ENCODE peak calls at places on chromosomes 11 and 22, in four cellular contexts. One of them, this sample, is unnamed. For H3K9me3, the result is how much of the 10 kb centered on the place peaks cover.

GRCh38 chr11:6667733-6668374 is 12.2 kb upstream of the DCHS1 start:
- DNase-seq in mucosa of descending colon: peak
- DNase-seq in tibial artery: no peak
- DNase-seq in sigmoid colon: no peak
- DNase-seq in this sample: no peak

GRCh38 chr11:118886681-118887111 is 3.0 kb downstream of the CXCR5 start:
- DNase-seq in mucosa of descending colon: no peak
- DNase-seq in tibial artery: no peak
- DNase-seq in sigmoid colon: no peak
- DNase-seq in this sample: no peak

GRCh38 chr11:111541209-111542061 is 915 bp downstream of the LAYN start:
- DNase-seq in mucosa of descending colon: no peak
- DNase-seq in tibial artery: peak
- DNase-seq in sigmoid colon: peak
- DNase-seq in this sample: peak

GRCh38 chr22:47069270-47069669 is 306.8 kb downstream of the TBC1D22A start:
- DNase-seq in mucosa of descending colon: no peak
- DNase-seq in tibial artery: no peak
- DNase-seq in sigmoid colon: no peak
- DNase-seq in this sample: no peak

GRCh38 chr11:73184953-73185671 is 33.0 kb upstream of the P2RY2 start:
- DNase-seq in mucosa of descending colon: peak
- DNase-seq in tibial artery: peak
- DNase-seq in sigmoid colon: peak
- DNase-seq in this sample: peak

GRCh38 chr11:30395751-30396150 is 72.8 kb downstream of the ARL14EP start:
- DNase-seq in mucosa of descending colon: no peak
- DNase-seq in tibial artery: no peak
- DNase-seq in sigmoid colon: no peak
- DNase-seq in this sample: no peak

GRCh38 chr11:112017538-112017937 is 7.7 kb upstream of the DLAT start:
- DNase-seq in mucosa of descending colon: no peak
- DNase-seq in tibial artery: no peak
- DNase-seq in sigmoid colon: no peak
- DNase-seq in this sample: no peak

GRCh38 chr11:117819096-117820040 is 5.2 kb downstream of the FXYD2 start:
- DNase-seq in mucosa of descending colon: peak
- DNase-seq in tibial artery: peak
- DNase-seq in sigmoid colon: peak
- DNase-seq in this sample: peak

GRCh38 chr11:2704896-2705606 is 5.3 kb upstream of the KCNQ1OT1 start:
- DNase-seq in mucosa of descending colon: no peak
- DNase-seq in tibial artery: no peak
- DNase-seq in sigmoid colon: peak
- DNase-seq in this sample: peak

GRCh38 chr11:76798202-76798581 is 15.0 kb downstream of the TSKU start:
- DNase-seq in mucosa of descending colon: no peak
- DNase-seq in tibial artery: no peak
- DNase-seq in sigmoid colon: peak
- DNase-seq in this sample: no peak

GRCh38 chr11:85756401-85757200 is 54.3 kb downstream of the SYTL2 start:
- DNase-seq in mucosa of descending colon: peak
- DNase-seq in tibial artery: no peak
- DNase-seq in sigmoid colon: no peak
- DNase-seq in this sample: no peak

GRCh38 chr11:112455791-112456190 is 195.1 kb upstream of the PLET1 start:
- DNase-seq in mucosa of descending colon: no peak
- DNase-seq in tibial artery: no peak
- DNase-seq in sigmoid colon: no peak
- DNase-seq in this sample: no peak

GRCh38 chr22:32745251-32745995 is 56.1 kb upstream of the TIMP3 start:
- DNase-seq in mucosa of descending colon: peak
- DNase-seq in tibial artery: peak
- DNase-seq in sigmoid colon: peak
- DNase-seq in this sample: no peak

GRCh38 chr22:46079093-46079860 is 71.0 kb upstream of the PPARA start:
- DNase-seq in mucosa of descending colon: no peak
- DNase-seq in tibial artery: no peak
- DNase-seq in sigmoid colon: peak
- DNase-seq in this sample: peak

GRCh38 chr11:5280582-5281102 is 10.9 kb upstream of the HBE1 start:
- DNase-seq in mucosa of descending colon: peak
- DNase-seq in tibial artery: peak
- DNase-seq in sigmoid colon: no peak
- DNase-seq in this sample: no peak

GRCh38 chr11:65917434-65918210 is 1.2 kb downstream of the C11orf68 start:
- DNase-seq in mucosa of descending colon: no peak
- DNase-seq in tibial artery: no peak
- DNase-seq in sigmoid colon: no peak
- DNase-seq in this sample: no peak

GRCh38 chr22:36565152-36565507 is 36.2 kb upstream of the EIF3D start:
- DNase-seq in mucosa of descending colon: no peak
- DNase-seq in tibial artery: no peak
- DNase-seq in sigmoid colon: no peak
- DNase-seq in this sample: no peak

GRCh38 chr11:122162095-122162494 is 46.1 kb upstream of the BLID start:
- DNase-seq in mucosa of descending colon: no peak
- DNase-seq in tibial artery: no peak
- DNase-seq in sigmoid colon: no peak
- DNase-seq in this sample: no peak

GRCh38 chr11:3808846-3809623 is 675 bp downstream of the PGAP2 start:
- DNase-seq in mucosa of descending colon: peak
- DNase-seq in tibial artery: no peak
- DNase-seq in sigmoid colon: no peak
- DNase-seq in this sample: peak

GRCh38 chr11:1908579-1908978 is 10.9 kb upstream of the TNNT3 start:
- DNase-seq in mucosa of descending colon: no peak
- DNase-seq in tibial artery: no peak
- DNase-seq in sigmoid colon: no peak
- DNase-seq in this sample: no peak

GRCh38 chr11:111977141-111978027 is 40.2 kb downstream of the DIXDC1 start:
- DNase-seq in mucosa of descending colon: peak
- DNase-seq in tibial artery: peak
- DNase-seq in sigmoid colon: peak
- DNase-seq in this sample: peak

GRCh38 chr22:43338766-43339345 is 4.3 kb downstream of the SCUBE1 start:
- DNase-seq in mucosa of descending colon: no peak
- DNase-seq in tibial artery: no peak
- DNase-seq in sigmoid colon: no peak
- DNase-seq in this sample: no peak
- TF ChIP-seq CTCF in mucosa of descending colon: no peak
- TF ChIP-seq CTCF in tibial artery: no peak
- TF ChIP-seq CTCF in sigmoid colon: no peak
- TF ChIP-seq CTCF in this sample: no peak

GRCh38 chr22:49629586-49630447 is 197.9 kb downstream of the BRD1 start:
- DNase-seq in mucosa of descending colon: no peak
- DNase-seq in tibial artery: no peak
- DNase-seq in sigmoid colon: no peak
- DNase-seq in this sample: no peak

GRCh38 chr22:49627217-49628181 is 200.2 kb downstream of the BRD1 start:
- DNase-seq in mucosa of descending colon: no peak
- DNase-seq in tibial artery: no peak
- DNase-seq in sigmoid colon: no peak
- DNase-seq in this sample: peak

GRCh38 chr22:49626361-49627216 is 201.1 kb downstream of the BRD1 start:
- DNase-seq in mucosa of descending colon: no peak
- DNase-seq in tibial artery: no peak
- DNase-seq in sigmoid colon: no peak
- DNase-seq in this sample: peak

GRCh38 chr22:49629024-49629570 is 198.6 kb downstream of the BRD1 start:
- DNase-seq in mucosa of descending colon: no peak
- DNase-seq in tibial artery: no peak
- DNase-seq in sigmoid colon: no peak
- DNase-seq in this sample: no peak

DNA sequence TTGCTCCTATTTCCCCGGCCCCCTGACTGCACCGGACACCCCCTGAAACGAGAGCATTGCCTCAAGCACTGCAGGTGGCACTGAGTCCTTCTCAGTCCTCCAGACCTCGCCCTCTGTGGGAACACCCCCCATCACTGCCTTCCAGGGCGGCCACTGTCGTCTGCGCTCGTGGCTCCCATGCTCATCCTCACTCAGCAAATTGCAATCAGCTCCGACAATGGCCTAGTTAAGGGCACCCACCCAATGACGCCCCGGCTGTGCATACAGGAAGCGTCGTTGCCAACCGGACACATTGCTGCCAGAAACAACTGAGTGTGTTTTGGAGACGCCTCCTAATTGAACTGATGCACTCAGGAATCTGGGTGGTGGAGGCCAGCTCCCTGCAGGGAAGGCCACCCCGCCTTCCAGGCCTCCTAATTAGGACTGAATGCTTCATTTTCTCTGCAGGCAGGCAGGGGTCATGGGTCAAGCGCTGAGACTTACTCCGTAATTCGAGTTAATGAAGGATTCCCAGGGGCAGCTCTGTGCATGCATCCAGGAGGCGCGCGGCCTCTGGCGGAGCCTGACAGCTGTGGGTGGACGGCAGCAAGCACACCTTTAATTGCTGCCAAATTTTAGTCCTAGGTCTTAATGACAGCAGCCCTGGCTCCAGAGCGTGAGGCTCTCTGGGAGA is 199.2 kb downstream of the BRD1 start:
- DNase-seq in mucosa of descending colon: no peak
- DNase-seq in tibial artery: no peak
- DNase-seq in sigmoid colon: peak
- DNase-seq in this sample: no peak
- H3K9me3 ChIP-seq in mucosa of descending colon: under half
- H3K9me3 ChIP-seq in tibial artery: under half
- H3K9me3 ChIP-seq in sigmoid colon: under half
- H3K9me3 ChIP-seq in this sample: under half

DNA sequence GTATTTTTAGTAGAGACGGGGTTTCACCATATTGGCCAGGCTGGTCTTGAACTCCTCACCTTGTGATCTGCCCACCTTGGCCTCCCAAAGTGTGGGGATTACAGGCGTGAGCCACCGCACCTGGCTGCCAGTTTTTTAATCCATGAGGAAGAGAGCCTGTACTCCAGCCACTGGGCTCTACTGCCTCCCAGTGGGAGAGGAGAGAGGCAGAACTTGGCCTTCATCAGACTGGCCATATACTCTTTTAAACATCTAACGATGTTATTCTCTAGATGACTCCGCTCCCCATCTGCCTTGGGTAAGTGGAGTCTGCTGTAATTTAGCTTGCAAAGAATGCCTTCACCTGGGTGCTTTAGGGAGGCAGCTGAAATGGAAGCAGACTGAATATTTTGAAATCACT is 34.6 kb downstream of the SLC6A5 start:
- DNase-seq in mucosa of descending colon: no peak
- DNase-seq in tibial artery: no peak
- DNase-seq in sigmoid colon: no peak
- DNase-seq in this sample: no peak
- TF ChIP-seq CTCF in mucosa of descending colon: no peak
- TF ChIP-seq CTCF in tibial artery: no peak
- TF ChIP-seq CTCF in sigmoid colon: no peak
- TF ChIP-seq CTCF in this sample: no peak

GRCh38 chr11:63212742-63213141 is 30.7 kb downstream of the SLC22A25 start:
- DNase-seq in mucosa of descending colon: peak
- DNase-seq in tibial artery: no peak
- DNase-seq in sigmoid colon: no peak
- DNase-seq in this sample: no peak

GRCh38 chr11:63210111-63210510 is 33.3 kb downstream of the SLC22A25 start:
- DNase-seq in mucosa of descending colon: no peak
- DNase-seq in tibial artery: no peak
- DNase-seq in sigmoid colon: no peak
- DNase-seq in this sample: no peak
- H3K9me3 ChIP-seq in mucosa of descending colon: under half
- H3K9me3 ChIP-seq in tibial artery: under half
- H3K9me3 ChIP-seq in sigmoid colon: under half
- H3K9me3 ChIP-seq in this sample: under half

GRCh38 chr11:22536036-22536435 is 89.6 kb downstream of the FANCF start:
- DNase-seq in mucosa of descending colon: no peak
- DNase-seq in tibial artery: no peak
- DNase-seq in sigmoid colon: no peak
- DNase-seq in this sample: no peak
- TF ChIP-seq CTCF in mucosa of descending colon: no peak
- TF ChIP-seq CTCF in tibial artery: no peak
- TF ChIP-seq CTCF in sigmoid colon: no peak
- TF ChIP-seq CTCF in this sample: no peak

GRCh38 chr11:69487849-69488542 is 6.5 kb downstream of the LINC01488 start:
- DNase-seq in mucosa of descending colon: no peak
- DNase-seq in tibial artery: no peak
- DNase-seq in sigmoid colon: no peak
- DNase-seq in this sample: peak
- H3K9me3 ChIP-seq in mucosa of descending colon: under half
- H3K9me3 ChIP-seq in tibial artery: under half
- H3K9me3 ChIP-seq in sigmoid colon: under half
- H3K9me3 ChIP-seq in this sample: under half

GRCh38 chr11:57001674-57002401 is 13.1 kb downstream of the OR5AK2 start:
- DNase-seq in mucosa of descending colon: no peak
- DNase-seq in tibial artery: no peak
- DNase-seq in sigmoid colon: no peak
- DNase-seq in this sample: no peak
- TF ChIP-seq CTCF in mucosa of descending colon: no peak
- TF ChIP-seq CTCF in tibial artery: no peak
- TF ChIP-seq CTCF in sigmoid colon: no peak
- TF ChIP-seq CTCF in this sample: no peak

GRCh38 chr11:100525197-100525596 is 161.9 kb upstream of the ARHGAP42 start:
- DNase-seq in mucosa of descending colon: no peak
- DNase-seq in tibial artery: no peak
- DNase-seq in sigmoid colon: no peak
- DNase-seq in this sample: peak

GRCh38 chr11:100528872-100529416 is 158.1 kb upstream of the ARHGAP42 start:
- DNase-seq in mucosa of descending colon: no peak
- DNase-seq in tibial artery: no peak
- DNase-seq in sigmoid colon: no peak
- DNase-seq in this sample: no peak

DNA sequence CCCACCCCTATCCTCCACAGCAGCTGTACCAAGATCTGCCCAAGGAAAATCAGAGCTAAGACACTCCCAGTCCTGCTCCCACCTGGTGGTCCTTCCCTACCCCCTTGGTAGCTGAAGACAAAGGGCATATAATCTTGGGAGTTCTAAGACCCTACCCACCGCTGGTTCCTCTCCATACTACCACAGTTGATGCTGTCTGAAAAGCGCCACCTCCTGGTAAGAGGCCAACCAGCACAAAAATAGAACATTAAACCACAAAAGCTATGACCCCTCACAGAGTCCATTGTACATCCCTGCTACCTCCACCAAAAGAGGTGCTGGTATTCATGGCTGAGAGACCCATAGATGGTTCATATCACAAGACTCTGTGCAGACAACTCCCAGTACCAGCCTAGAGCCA is 161.5 kb upstream of the ARHGAP42 start:
- DNase-seq in mucosa of descending colon: no peak
- DNase-seq in tibial artery: no peak
- DNase-seq in sigmoid colon: no peak
- DNase-seq in this sample: no peak
- H3K9me3 ChIP-seq in mucosa of descending colon: under half
- H3K9me3 ChIP-seq in tibial artery: under half
- H3K9me3 ChIP-seq in sigmoid colon: under half
- H3K9me3 ChIP-seq in this sample: under half